ENCODE peak calls at places on chromosomes 5 and 9, in five cellular contexts. D, I, G, F and Q are unnamed samples.
A peak's percentile ranks its signal among the peaks of the same experiment; 100 is the strongest.

GRCh38 chr9:121770415-121771273 is 119.2 kb downstream of the DAB2IP start:
- DNase-seq in F (no peak), G (no peak), I (peak; percentile 23), D (no peak), Q (no peak)

GRCh38 chr5:109630109-109630508 is 59.6 kb upstream of the MAN2A1 start:
- DNase-seq in D (no peak), G (no peak), I (peak; percentile 37), F (no peak), Q (no peak)

GRCh38 chr5:2205185-2205585 is 322.5 kb upstream of the IRX4 start:
- DNase-seq in D (no peak), G (no peak), F (no peak), I (no peak), Q (no peak)

GRCh38 chr5:167050568-167051214 is 1240.8 kb upstream of the WWC1 start:
- DNase-seq in F (no peak), I (peak; percentile 41), G (no peak), D (no peak), Q (no peak)

GRCh38 chr9:127494304-127494702 is 43.0 kb downstream of the LRSAM1 start:
- DNase-seq in I (no peak), F (no peak), G (no peak), D (no peak), Q (no peak)

GRCh38 chr9:90546200-90546599 is 96.4 kb downstream of the DIRAS2 start:
- DNase-seq in F (no peak), G (no peak), I (peak; percentile 71), D (no peak), Q (no peak)

GRCh38 chr9:79461735-79462134 is 110.0 kb upstream of the TLE4 start:
- DNase-seq in D (no peak), G (no peak), F (no peak), I (no peak), Q (no peak)

GRCh38 chr5:148474025-148474511 is 90.3 kb downstream of the FBXO38 start:
- DNase-seq in I (no peak), D (no peak), F (no peak), G (no peak), Q (no peak)

GRCh38 chr5:171155621-171156020 is 153.4 kb upstream of the TLX3 start:
- DNase-seq in G (no peak), D (no peak), F (no peak), I (no peak), Q (no peak)

GRCh38 chr9:36149197-36149596 is 12.7 kb downstream of the GLIPR2 start:
- DNase-seq in I (no peak), D (no peak), F (no peak), G (no peak), Q (no peak)

GRCh38 chr9:110971234-110971633 is 67.0 kb downstream of the LPAR1 start:
- DNase-seq in G (no peak), I (no peak), F (no peak), D (no peak), Q (no peak)

GRCh38 chr5:159824188-159825153 is 91.8 kb upstream of the ADRA1B start:
- DNase-seq in D (no peak), I (no peak), F (no peak), G (no peak), Q (no peak)

GRCh38 chr5:139296198-139296597 is 2.7 kb downstream of the MATR3 start:
- DNase-seq in D (no peak), F (no peak), G (no peak), I (no peak), Q (no peak)

GRCh38 chr5:54492196-54492595 is 25.4 kb upstream of the SNX18 start:
- DNase-seq in I (no peak), D (no peak), F (no peak), G (no peak), Q (no peak)

GRCh38 chr5:151648089-151648488 is 38.6 kb downstream of the SPARC start:
- DNase-seq in G (no peak), D (no peak), F (no peak), I (no peak), Q (no peak)

GRCh38 chr5:73617510-73618279 is 8.3 kb upstream of the ARHGEF28 start:
- DNase-seq in D (no peak), G (peak; percentile 75), F (no peak), I (no peak), Q (no peak)

GRCh38 chr9:95874989-95875304 is 544 bp upstream of the ERCC6L2 start:
- DNase-seq in G (peak; percentile 30), F (peak; percentile 87), D (peak; percentile 61), I (no peak), Q (no peak)

GRCh38 chr5:80704221-80704620 is 49.4 kb upstream of the DHFR start:
- DNase-seq in F (no peak), G (peak; percentile 19), D (no peak), I (no peak), Q (no peak)

GRCh38 chr9:123507992-123508391 is 152.0 kb downstream of the CRB2 start:
- DNase-seq in F (no peak), G (no peak), D (no peak), I (no peak), Q (no peak)

GRCh38 chr5:151740336-151740942 is 18.0 kb downstream of the ATOX1 start:
- DNase-seq in I (peak; percentile 91), G (peak; percentile 75), D (peak; percentile 36), F (peak; percentile 79), Q (no peak)

GRCh38 chr5:79357401-79357800 is 121.5 kb downstream of the JMY start:
- DNase-seq in G (no peak), F (no peak), I (no peak), D (no peak), Q (no peak)

GRCh38 chr9:136429075-136429628 is 10.5 kb downstream of the INPP5E start:
- DNase-seq in G (no peak), F (no peak), D (no peak), I (no peak), Q (no peak)

GRCh38 chr5:29213475-29213874 is 1980.0 kb upstream of the CDH6 start:
- DNase-seq in G (no peak), I (no peak), D (no peak), F (no peak), Q (no peak)